ENCODE peak calls at places on chromosomes 12 and 14, in four cellular contexts. B is HCT116, H is heart right ventricle, K is GM12878. A is an unnamed sample. For H3K9me3, the result is how much of the 10 kb centered on the place peaks cover.

GRCh38 chr12:101039848-101040531 is 170.0 kb downstream of the SLC5A8 start:
- DNase-seq in B (no peak), H (no peak), K (no peak), A (no peak)

GRCh38 chr12:58711968-58712367 is 208.3 kb downstream of the LRIG3 start:
- DNase-seq in B (no peak), H (no peak), K (no peak), A (no peak)

GRCh38 chr14:84250863-84251262 is 1279.1 kb upstream of the FLRT2 start:
- DNase-seq in B (no peak), H (no peak), K (no peak), A (no peak)

GRCh38 chr12:4177257-4177656 is 96.3 kb upstream of the CCND2 start:
- DNase-seq in B (no peak), H (no peak), K (no peak), A (no peak)

GRCh38 chr12:8661751-8662150 is 875 bp downstream of the MFAP5 start:
- DNase-seq in B (no peak), H (no peak), K (no peak), A (no peak)

GRCh38 chr14:53002576-53002975 is 51.7 kb upstream of the FERMT2 start:
- DNase-seq in B (no peak), H (no peak), K (no peak), A (no peak)

GRCh38 chr14:104374718-104375080 is 204.9 kb upstream of the C14orf180 start:
- DNase-seq in B (no peak), H (no peak), K (no peak), A (peak)

GRCh38 chr14:20455355-20456300 is 602 bp downstream of the APEX1 start:
- DNase-seq in B (no peak), H (no peak), K (no peak), A (no peak)

GRCh38 chr12:65649126-65649525 is 175.2 kb upstream of the HMGA2 start:
- DNase-seq in B (peak), H (no peak), K (no peak), A (no peak)

GRCh38 chr14:100102156-100102785 is 37.0 kb downstream of the EVL start:
- DNase-seq in B (no peak), H (no peak), K (no peak), A (no peak)

GRCh38 chr14:100098171-100098570 is 32.9 kb downstream of the EVL start:
- DNase-seq in B (no peak), H (no peak), K (no peak), A (no peak)

GRCh38 chr14:100103261-100104005 is 38.2 kb downstream of the EVL start:
- DNase-seq in B (no peak), H (no peak), K (no peak), A (no peak)

GRCh38 chr14:100096656-100097055 is 31.4 kb downstream of the EVL start:
- DNase-seq in B (no peak), H (no peak), K (no peak), A (no peak)

GRCh38 chr14:100100032-100100405 is 34.8 kb downstream of the EVL start:
- DNase-seq in B (no peak), H (no peak), K (no peak), A (no peak)
- H3K9me3 ChIP-seq in B (under half), H (under half), K (under half), A (under half)

DNA sequence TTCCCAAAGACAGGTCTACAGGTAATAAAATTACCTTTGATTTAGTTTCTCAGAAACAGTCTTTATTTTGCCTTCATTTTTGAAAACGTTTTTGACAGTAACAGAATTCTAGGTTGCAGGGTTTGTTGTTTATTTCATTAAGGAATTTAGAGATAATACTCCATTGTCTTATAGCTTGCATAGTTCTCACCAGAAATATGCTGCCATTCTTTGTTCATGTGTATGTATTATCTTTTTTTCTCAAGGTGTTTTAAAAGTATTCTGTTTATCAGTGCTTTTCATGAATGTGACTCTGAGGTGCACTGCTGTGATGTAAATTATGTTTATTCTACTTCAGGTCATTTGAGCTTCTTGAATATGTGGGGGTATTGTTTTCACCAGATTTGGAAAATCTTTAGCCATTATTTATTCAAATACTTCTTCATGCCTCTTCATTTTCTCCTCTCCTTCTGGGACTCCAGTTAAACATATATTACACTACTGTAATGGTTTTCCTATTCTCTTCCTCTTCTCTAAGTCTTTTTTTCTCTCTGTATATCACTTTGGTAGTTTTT is 32.7 kb downstream of the ZNF605 start:
- DNase-seq in B (no peak), H (no peak), K (no peak), A (no peak)
- H3K9me3 ChIP-seq in B (under half), H (half or more), K (under half), A (under half)

DNA sequence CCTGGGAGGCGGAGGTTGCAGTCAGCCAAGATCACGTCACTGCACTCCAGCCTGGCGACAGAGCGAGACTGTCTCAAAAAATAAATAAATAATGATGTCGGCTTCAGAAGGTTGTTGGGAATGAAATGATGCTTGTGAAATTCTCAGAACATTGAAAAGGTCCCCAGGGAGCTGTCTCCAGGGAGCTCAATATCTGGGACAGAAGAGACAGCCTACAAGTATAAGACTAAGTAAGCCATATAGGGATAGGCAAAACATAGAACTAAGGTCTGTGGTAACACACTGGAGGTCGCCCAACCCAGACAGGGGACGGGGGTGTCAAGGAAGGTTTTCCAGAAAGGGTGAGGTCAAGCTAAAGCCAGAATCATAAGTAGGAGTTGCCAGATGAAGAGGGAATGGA is 29.5 kb upstream of the HSPB8 start:
- DNase-seq in B (no peak), H (no peak), K (no peak), A (no peak)
- H3K9me3 ChIP-seq in B (under half), H (under half), K (under half), A (under half)

GRCh38 chr14:32077081-32078029 is at the start of gene ARHGAP5:
- DNase-seq in B (no peak), H (no peak), K (no peak), A (peak)
- H3K9me3 ChIP-seq in B (under half), H (under half), K (under half), A (under half)

GRCh38 chr12:133057446-133057845 is 20.1 kb downstream of the ZNF84 start:
- DNase-seq in B (no peak), H (no peak), K (no peak), A (no peak)
- H3K9me3 ChIP-seq in B (half or more), H (half or more), K (half or more), A (under half)

A was measured in right cardiac atrium.